ENCODE peak calls at places on chromosomes 7 and 10, in four cellular contexts. V, F, K and Q are unnamed samples.

GRCh38 chr10:89392974-89393373 is 551 bp downstream of the IFIT1 start:
- DNase-seq in V (no peak), F (peak), K (no peak), Q (no peak)

GRCh38 chr10:121668336-121669009 is 70.2 kb upstream of the FGFR2 start:
- DNase-seq in V (no peak), F (peak), K (no peak), Q (peak)

GRCh38 chr10:20694296-20694695 is 202.8 kb downstream of the NEBL start:
- DNase-seq in V (no peak), F (no peak), K (no peak), Q (no peak)

GRCh38 chr7:35630573-35630972 is 64.4 kb downstream of the HERPUD2 start:
- DNase-seq in V (no peak), F (no peak), K (no peak), Q (no peak)

GRCh38 chr10:6280291-6280690 is 77.6 kb downstream of the PFKFB3 start:
- DNase-seq in V (no peak), F (no peak), K (no peak), Q (no peak)

GRCh38 chr10:104274762-104275721 is 6.1 kb downstream of the GSTO2 start:
- DNase-seq in V (no peak), F (peak), K (peak), Q (no peak)

GRCh38 chr10:97291357-97292096 is 910 bp downstream of the ARHGAP19 start:
- DNase-seq in V (no peak), F (no peak), K (no peak), Q (peak)

GRCh38 chr7:76358053-76358477 is 726 bp downstream of the YWHAG start:
- DNase-seq in V (peak), F (peak), K (no peak), Q (peak)

GRCh38 chr10:63206997-63207952 is 74.1 kb downstream of the NRBF2 start:
- DNase-seq in V (no peak), F (peak), K (no peak), Q (no peak)

GRCh38 chr7:94588090-94588489 is 67.8 kb downstream of the SGCE start:
- DNase-seq in V (no peak), F (no peak), K (no peak), Q (no peak)

GRCh38 chr7:28002638-28003037 is 178.0 kb downstream of the JAZF1 start:
- DNase-seq in V (no peak), F (peak), K (peak), Q (no peak)

GRCh38 chr7:1160665-1161010 is 642 bp upstream of the ZFAND2A start:
- DNase-seq in V (no peak), F (no peak), K (peak), Q (no peak)

GRCh38 chr10:48502791-48503190 is 102.1 kb downstream of the ARHGAP22 start:
- DNase-seq in V (no peak), F (no peak), K (no peak), Q (peak)

GRCh38 chr10:59006511-59007306 is 169.7 kb upstream of the PHYHIPL start:
- DNase-seq in V (no peak), F (no peak), K (no peak), Q (no peak)

GRCh38 chr7:34296663-34297062 is 361.4 kb upstream of the NPSR1 start:
- DNase-seq in V (no peak), F (no peak), K (no peak), Q (no peak)

GRCh38 chr7:107924841-107925490 is 34.0 kb downstream of the DLD start:
- DNase-seq in V (no peak), F (no peak), K (no peak), Q (no peak)

GRCh38 chr10:15745748-15746147 is 26.0 kb upstream of the ITGA8 start:
- DNase-seq in V (no peak), F (peak), K (no peak), Q (no peak)
- H3K4me3 ChIP-seq in V (no peak), F (no peak), K (no peak), Q (no peak)

GRCh38 chr10:80167471-80167870 is 34.9 kb downstream of the PLAC9 start:
- DNase-seq in V (no peak), F (no peak), K (no peak), Q (no peak)

GRCh38 chr10:80168111-80168511 is 35.6 kb downstream of the PLAC9 start:
- DNase-seq in V (no peak), F (no peak), K (no peak), Q (no peak)

GRCh38 chr10:80170641-80171040 is 34.7 kb downstream of the ANXA11 start:
- DNase-seq in V (no peak), F (no peak), K (no peak), Q (no peak)

GRCh38 chr10:80170026-80170425 is 35.3 kb downstream of the ANXA11 start:
- DNase-seq in V (no peak), F (no peak), K (no peak), Q (no peak)

DNA sequence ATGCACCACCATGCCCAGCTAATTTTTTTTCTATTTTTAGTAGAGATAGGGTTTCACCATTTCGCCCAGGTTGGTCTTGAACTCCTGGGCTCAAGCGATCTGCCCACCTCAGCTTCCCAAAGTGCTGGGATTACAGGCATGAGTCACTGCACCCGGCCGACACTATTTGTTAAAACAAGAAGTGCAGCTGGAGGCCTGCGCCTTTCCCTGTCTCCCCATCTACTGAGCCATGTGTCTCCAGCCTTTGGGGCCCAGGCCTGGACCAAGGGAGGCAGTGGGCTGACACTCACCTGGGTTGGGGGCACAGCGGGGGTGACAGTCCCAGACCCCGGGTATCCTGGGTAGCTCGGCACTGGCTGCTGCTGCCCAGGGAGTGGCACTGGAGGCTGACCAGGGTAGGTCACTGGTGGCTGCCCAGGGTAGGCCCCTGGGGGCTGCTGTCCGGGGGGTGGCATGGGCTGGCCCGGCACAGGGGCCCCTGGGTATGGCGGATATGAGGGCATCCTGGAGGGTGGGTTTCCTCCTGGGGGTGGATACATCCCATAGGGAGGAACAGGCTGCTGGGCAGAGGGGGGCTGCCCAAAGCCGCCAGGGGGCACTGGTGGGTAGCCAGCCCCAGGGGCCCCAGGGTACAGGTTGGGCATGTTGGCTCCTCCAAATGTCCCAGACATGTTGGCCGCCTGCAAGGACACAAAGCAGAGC is 36.3 kb downstream of the PLAC9 start:
- DNase-seq in V (peak), F (no peak), K (peak), Q (no peak)
- H3K27ac ChIP-seq in V (no peak), F (no peak), K (no peak), Q (no peak)

DNA sequence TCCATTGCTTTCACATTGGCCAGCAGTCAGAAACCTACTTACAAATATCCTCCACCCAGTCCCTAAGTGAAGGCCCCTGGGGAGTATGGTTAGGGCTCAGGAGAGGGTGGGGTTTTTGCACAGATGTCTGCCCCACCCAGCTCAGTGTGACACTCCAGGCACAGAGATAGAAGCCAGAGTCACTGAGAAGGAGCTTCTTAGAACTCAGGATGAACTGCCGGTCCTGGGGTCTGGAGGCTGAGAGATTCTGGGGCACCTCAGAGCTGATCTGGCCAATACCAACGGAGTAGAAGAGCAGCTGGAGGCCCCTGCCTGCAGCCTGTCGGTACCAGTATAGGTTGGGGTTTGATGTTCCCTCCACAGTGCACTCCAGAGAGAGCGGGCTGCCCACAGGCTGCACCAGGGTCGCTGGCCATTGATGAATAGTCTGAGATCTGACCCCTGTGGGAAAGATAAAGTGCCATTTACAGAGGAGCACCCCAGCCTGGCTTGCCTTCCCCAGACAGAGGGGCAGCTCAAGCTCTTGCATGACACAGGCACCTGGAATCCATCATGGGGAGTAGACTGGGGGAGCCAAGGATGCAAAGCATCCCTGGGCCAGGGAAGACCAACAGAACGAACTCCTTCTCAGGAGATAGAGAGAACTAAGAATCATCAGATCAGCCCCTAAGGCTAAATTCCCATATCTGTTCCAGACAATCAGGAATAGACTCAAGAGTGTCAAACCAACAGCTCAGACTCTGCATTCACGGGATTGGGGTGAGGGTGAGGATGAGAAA is 41.9 kb downstream of the PRSS2 start:
- DNase-seq in V (no peak), F (no peak), K (no peak), Q (no peak)
- H3K4me3 ChIP-seq in V (no peak), F (no peak), K (no peak), Q (no peak)

GRCh38 chr10:33302188-33302829 is 32.2 kb downstream of the NRP1 start:
- DNase-seq in V (no peak), F (no peak), K (no peak), Q (no peak)
- H3K27ac ChIP-seq in V (no peak), F (no peak), K (no peak), Q (no peak)

DNA sequence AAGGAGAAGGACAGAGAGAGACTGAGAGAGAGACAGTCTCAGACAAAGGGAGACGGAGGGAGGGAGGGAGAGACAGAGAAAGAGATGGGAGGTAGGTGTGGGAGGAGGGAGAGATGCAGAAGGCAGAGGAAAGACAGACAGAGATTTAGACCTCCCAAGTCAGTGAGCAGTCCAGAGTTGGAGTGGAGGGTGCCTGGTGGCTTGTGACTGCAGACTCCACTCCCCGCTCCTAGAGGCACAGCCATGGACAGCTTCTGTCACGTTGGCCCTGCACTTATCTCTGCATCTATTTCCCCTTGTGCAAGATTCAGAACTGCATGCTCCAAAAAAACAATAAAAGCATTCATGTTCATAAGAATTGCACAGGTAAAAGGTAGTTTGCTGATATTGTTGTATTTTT is 10.7 kb downstream of the IKZF1 start:
- DNase-seq in V (no peak), F (no peak), K (no peak), Q (no peak)
- H3K4me3 ChIP-seq in V (peak), F (no peak), K (no peak), Q (no peak)

GRCh38 chr7:112079671-112080070 is 126.5 kb downstream of the DOCK4 start:
- DNase-seq in V (no peak), F (no peak), K (no peak), Q (no peak)

GRCh38 chr7:112079122-112079521 is 127.1 kb downstream of the DOCK4 start:
- DNase-seq in V (no peak), F (no peak), K (no peak), Q (no peak)

GRCh38 chr7:112080974-112081373 is 125.2 kb downstream of the DOCK4 start:
- DNase-seq in V (no peak), F (no peak), K (no peak), Q (no peak)

GRCh38 chr7:112081778-112082177 is 124.4 kb downstream of the DOCK4 start:
- DNase-seq in V (no peak), F (no peak), K (no peak), Q (no peak)

GRCh38 chr7:112080441-112080840 is 125.8 kb downstream of the DOCK4 start:
- DNase-seq in V (no peak), F (no peak), K (no peak), Q (no peak)
- H3K27ac ChIP-seq in V (no peak), F (no peak), K (no peak), Q (no peak)

GRCh38 chr10:93758510-93758885 is 762 bp downstream of the LGI1 start:
- DNase-seq in V (no peak), F (no peak), K (no peak), Q (no peak)
- H3K4me3 ChIP-seq in V (no peak), F (no peak), K (no peak), Q (no peak)

DNA sequence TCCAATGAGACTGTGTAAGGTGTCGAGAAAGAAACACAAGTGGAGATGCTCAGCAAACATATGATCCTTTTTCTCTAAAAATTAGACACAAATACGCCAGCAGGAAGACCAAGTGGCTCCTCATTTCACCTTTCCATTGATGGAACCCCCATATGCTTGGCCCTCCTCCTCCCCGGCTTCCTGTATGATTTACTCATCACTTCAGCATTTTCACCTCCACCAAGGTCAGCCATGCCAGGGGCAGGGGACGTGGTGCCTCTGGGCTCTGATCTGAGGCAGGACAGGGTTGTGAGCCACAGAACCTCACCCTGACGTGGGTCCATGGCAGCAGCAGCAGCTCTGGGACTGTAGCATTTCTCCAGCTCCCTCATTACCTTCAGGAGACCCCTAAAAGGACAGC is 116.8 kb upstream of the PFKP start:
- DNase-seq in V (no peak), F (no peak), K (no peak), Q (no peak)
- H3K27ac ChIP-seq in V (no peak), F (no peak), K (no peak), Q (no peak)

DNA sequence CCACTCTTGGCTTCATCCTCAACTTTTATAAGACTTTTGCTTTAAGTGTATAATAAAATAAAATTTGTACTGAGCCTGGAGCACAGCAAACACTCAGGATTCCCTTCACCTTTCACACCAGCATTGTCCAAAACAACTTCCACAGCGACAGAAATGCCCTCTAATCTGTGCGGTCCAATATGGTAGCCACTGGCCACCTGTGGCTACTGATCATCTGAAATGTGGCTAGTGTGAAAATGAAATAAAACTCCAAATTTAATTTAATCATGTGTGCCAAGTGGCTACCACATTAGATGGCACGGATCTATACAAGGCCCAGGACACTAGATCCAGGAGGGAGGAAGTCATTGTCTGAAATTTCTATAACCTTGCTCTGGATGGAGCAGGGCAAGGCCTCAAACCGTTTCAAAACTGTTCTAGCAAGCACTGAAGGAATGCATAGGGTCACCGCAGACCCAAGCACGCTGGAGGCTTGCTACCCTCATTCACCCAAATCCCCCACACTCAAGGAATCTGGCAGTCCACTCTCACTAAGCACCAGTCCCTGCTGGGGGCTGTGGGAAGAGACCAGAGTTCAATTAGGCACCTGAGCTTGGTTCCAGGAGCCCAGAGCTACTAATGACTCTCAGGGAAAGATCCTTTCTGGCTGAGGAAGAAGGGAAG is 6.3 kb upstream of the MYO1G start:
- DNase-seq in V (no peak), F (no peak), K (no peak), Q (no peak)
- H3K4me3 ChIP-seq in V (peak), F (peak), K (peak), Q (peak)